ENCODE peak calls at places on chromosomes 12 and 14, in seven cellular contexts. O is ovary; L is A549; S is WTC11; A is posterior vena cava; Z is NCI-H345; I is stimulated activated CD4-positive, alpha-beta T cell treated with anti-CD3 and anti-CD28 coated beads, Interleukin-2, amount 100 ng/mL, for 24 hours. N is an unnamed sample.

GRCh38 chr12:124487065-124487833 is 80.2 kb downstream of the NCOR2 start:
- DNase-seq in I (no peak), Z (no peak), A (no peak), L (no peak), O (peak), S (no peak), N (no peak)

GRCh38 chr14:73492661-73493060 is 1.9 kb downstream of the RIOX1 start:
- DNase-seq in I (no peak), S (no peak), O (no peak), L (no peak), Z (no peak), A (peak), N (no peak)

GRCh38 chr14:44607701-44608100 is 100.6 kb upstream of the FSCB start:
- DNase-seq in L (no peak), I (no peak), O (no peak), A (no peak), S (no peak), Z (no peak), N (no peak)

GRCh38 chr12:2813573-2814185 is 1.2 kb downstream of the ITFG2 start:
- DNase-seq in O (no peak), L (peak), I (peak), Z (peak), A (no peak), S (peak), N (no peak)

GRCh38 chr12:5830121-5830520 is 114.9 kb downstream of the ANO2 start:
- DNase-seq in Z (no peak), S (no peak), L (no peak), I (no peak), A (no peak), O (no peak), N (no peak)

GRCh38 chr12:55728932-55729591 is at the start of gene CD63:
- DNase-seq in O (peak), I (peak), S (peak), A (peak), Z (peak), L (peak), N (peak)

GRCh38 chr12:10331642-10332239 is 24.1 kb downstream of the KLRD1 start:
- DNase-seq in Z (peak), A (no peak), O (no peak), S (no peak), L (peak), I (no peak), N (no peak)

GRCh38 chr12:105850103-105850968 is 288.4 kb downstream of the NUAK1 start:
- DNase-seq in I (no peak), A (no peak), O (no peak), L (no peak), Z (no peak), S (no peak), N (no peak)

GRCh38 chr14:92040431-92041040 is 677 bp upstream of the TRIP11 start:
- DNase-seq in A (no peak), S (no peak), Z (peak), I (no peak), L (peak), O (no peak), N (no peak)

GRCh38 chr14:77804592-77804991 is 4.7 kb downstream of the ADCK1 start:
- DNase-seq in A (no peak), Z (no peak), O (no peak), L (peak), S (peak), I (peak), N (no peak)

GRCh38 chr14:35688427-35688826 is 120.7 kb downstream of the RALGAPA1 start:
- DNase-seq in I (no peak), L (no peak), A (no peak), O (no peak), Z (no peak), S (no peak), N (no peak)

GRCh38 chr14:33755358-33755757 is 195.5 kb downstream of the EGLN3 start:
- DNase-seq in L (no peak), O (no peak), S (no peak), Z (no peak), A (no peak), I (no peak), N (no peak)

GRCh38 chr14:54659365-54659764 is 92.4 kb downstream of the SAMD4A start:
- DNase-seq in S (no peak), Z (no peak), I (no peak), O (no peak), L (no peak), A (no peak), N (no peak)

GRCh38 chr12:54082402-54082892 is 28.8 kb downstream of the HOXC4 start:
- DNase-seq in A (no peak), O (peak), I (peak), S (peak), L (no peak), Z (no peak), N (no peak)

N was measured in left lobe of liver.